ENCODE peak calls at places on chromosome 1, in seven cellular contexts. V is adrenal gland; S is H9; X is breast epithelium; B is neural progenitor cell; O is naive thymus-derived CD4-positive, alpha-beta T cell; J is pancreas. R is an unnamed sample.
A peak's percentile ranks its signal among the peaks of the same experiment; 100 is the strongest.

GRCh38 chr1:225875044-225875822 is 6.9 kb downstream of the TMEM63A start:
- DNase-seq in O (no peak), B (no peak), S (no peak), X (peak; percentile 74), V (no peak), J (peak; percentile 73), R (no peak)

GRCh38 chr1:243605604-243606003 is 244.4 kb downstream of the AKT3 start:
- DNase-seq in S (no peak), V (no peak), O (no peak), B (no peak), X (no peak), J (no peak), R (no peak)

GRCh38 chr1:110370827-110371226 is 20.0 kb downstream of the SLC16A4 start:
- DNase-seq in O (no peak), J (no peak), V (no peak), X (no peak), B (no peak), S (no peak), R (no peak)

GRCh38 chr1:173590557-173590956 is 12.3 kb downstream of the SLC9C2 start:
- DNase-seq in X (no peak), V (no peak), B (no peak), O (no peak), S (no peak), J (no peak), R (no peak)

GRCh38 chr1:187046293-187046692 is 217.5 kb downstream of the PLA2G4A start:
- DNase-seq in V (no peak), B (no peak), O (no peak), J (no peak), X (no peak), S (peak; percentile 54), R (no peak)

GRCh38 chr1:53956308-53957168 is 10.4 kb downstream of the LRRC42 start:
- DNase-seq in V (no peak), O (no peak), X (no peak), B (no peak), S (no peak), J (no peak), R (no peak)

GRCh38 chr1:230677200-230677599 is 34.9 kb downstream of the COG2 start:
- DNase-seq in X (no peak), S (no peak), B (no peak), J (no peak), V (no peak), O (no peak), R (no peak)

GRCh38 chr1:84849312-84849711 is 43.7 kb downstream of the LPAR3 start:
- DNase-seq in V (no peak), X (no peak), J (no peak), O (no peak), B (no peak), S (no peak), R (no peak)

GRCh38 chr1:167420510-167420909 is 97.8 kb downstream of the CD247 start:
- DNase-seq in O (no peak), V (no peak), X (no peak), S (no peak), J (no peak), B (no peak), R (no peak)

GRCh38 chr1:24384251-24385090 is 29.1 kb downstream of the STPG1 start:
- DNase-seq in B (no peak), J (no peak), V (no peak), X (peak; percentile 13), O (no peak), S (no peak), R (no peak)

GRCh38 chr1:171800342-171800741 is 18.9 kb downstream of the METTL13 start:
- DNase-seq in S (no peak), J (no peak), V (no peak), O (no peak), B (no peak), X (no peak), R (no peak)

GRCh38 chr1:157403203-157403602 is 149.1 kb downstream of the FCRL5 start:
- DNase-seq in V (no peak), O (no peak), X (no peak), J (no peak), B (peak; percentile 9), S (peak; percentile 78), R (no peak)

GRCh38 chr1:232416026-232416568 is 213.8 kb downstream of the SIPA1L2 start:
- DNase-seq in X (no peak), O (no peak), J (no peak), S (no peak), B (no peak), V (no peak), R (no peak)

GRCh38 chr1:241582921-241583321 is 50.7 kb downstream of the KMO start:
- DNase-seq in S (no peak), V (no peak), B (no peak), J (no peak), X (peak; percentile 91), O (no peak), R (no peak)

GRCh38 chr1:10646347-10646861 is 150.0 kb downstream of the CASZ1 start:
- DNase-seq in X (no peak), J (no peak), S (no peak), O (no peak), B (no peak), V (no peak), R (peak; percentile 69)

GRCh38 chr1:110428961-110429360 is 21.5 kb upstream of the LAMTOR5 start:
- DNase-seq in V (no peak), J (no peak), S (no peak), B (no peak), X (no peak), O (no peak), R (no peak)

GRCh38 chr1:86648255-86648654 is 56.1 kb upstream of the SH3GLB1 start:
- DNase-seq in B (no peak), J (no peak), O (no peak), V (no peak), X (no peak), S (no peak), R (no peak)

GRCh38 chr1:185073725-185074124 is 28.4 kb downstream of the RNF2 start:
- DNase-seq in O (no peak), V (no peak), X (no peak), J (no peak), B (no peak), S (no peak), R (no peak)

GRCh38 chr1:185075476-185075875 is 30.1 kb downstream of the RNF2 start:
- DNase-seq in S (no peak), O (no peak), V (no peak), B (no peak), X (no peak), J (no peak), R (no peak)

GRCh38 chr1:185074307-185074706 is 28.9 kb downstream of the RNF2 start:
- DNase-seq in O (no peak), S (no peak), V (no peak), J (no peak), X (no peak), B (no peak), R (no peak)

GRCh38 chr1:185080425-185080824 is 35.1 kb downstream of the RNF2 start:
- DNase-seq in S (no peak), B (no peak), J (no peak), V (no peak), O (no peak), X (no peak), R (no peak)

GRCh38 chr1:185077374-185077773 is 32.0 kb downstream of the RNF2 start:
- DNase-seq in O (no peak), B (no peak), V (no peak), J (no peak), S (no peak), X (no peak), R (no peak)
- H3K4me1 ChIP-seq in O (no peaks in the 10 kb centered on the region), B (no peaks in the 10 kb centered on the region), V (no peaks in the 10 kb centered on the region), J (no peaks in the 10 kb centered on the region), S (peaks cover 8% of the 10 kb centered on the region), X (no peaks in the 10 kb centered on the region), R (no peaks in the 10 kb centered on the region)

GRCh38 chr1:236161230-236161629 is 18.9 kb downstream of the GPR137B start:
- DNase-seq in V (no peak), O (no peak), J (no peak), B (no peak), S (no peak), X (no peak), R (no peak)
- H3K4me1 ChIP-seq in V (no peaks in the 10 kb centered on the region), O (no peaks in the 10 kb centered on the region), J (no peaks in the 10 kb centered on the region), B (no peaks in the 10 kb centered on the region), S (no peaks in the 10 kb centered on the region), X (no peaks in the 10 kb centered on the region), R (peaks cover 10% of the 10 kb centered on the region)

GRCh38 chr1:8472668-8473067 is 154.8 kb downstream of the SLC45A1 start:
- DNase-seq in V (no peak), S (no peak), O (peak; percentile 66), B (no peak), X (no peak), J (no peak), R (no peak)

GRCh38 chr1:8471451-8471850 is 153.5 kb downstream of the SLC45A1 start:
- DNase-seq in X (no peak), J (no peak), B (no peak), S (no peak), O (no peak), V (no peak), R (no peak)

GRCh38 chr1:8473892-8474300 is 156.0 kb downstream of the SLC45A1 start:
- DNase-seq in O (no peak), J (no peak), X (no peak), V (no peak), S (no peak), B (peak; percentile 18), R (no peak)

GRCh38 chr1:8474369-8474768 is 156.5 kb downstream of the SLC45A1 start:
- DNase-seq in B (no peak), J (no peak), X (no peak), O (no peak), S (no peak), V (no peak), R (no peak)

DNA sequence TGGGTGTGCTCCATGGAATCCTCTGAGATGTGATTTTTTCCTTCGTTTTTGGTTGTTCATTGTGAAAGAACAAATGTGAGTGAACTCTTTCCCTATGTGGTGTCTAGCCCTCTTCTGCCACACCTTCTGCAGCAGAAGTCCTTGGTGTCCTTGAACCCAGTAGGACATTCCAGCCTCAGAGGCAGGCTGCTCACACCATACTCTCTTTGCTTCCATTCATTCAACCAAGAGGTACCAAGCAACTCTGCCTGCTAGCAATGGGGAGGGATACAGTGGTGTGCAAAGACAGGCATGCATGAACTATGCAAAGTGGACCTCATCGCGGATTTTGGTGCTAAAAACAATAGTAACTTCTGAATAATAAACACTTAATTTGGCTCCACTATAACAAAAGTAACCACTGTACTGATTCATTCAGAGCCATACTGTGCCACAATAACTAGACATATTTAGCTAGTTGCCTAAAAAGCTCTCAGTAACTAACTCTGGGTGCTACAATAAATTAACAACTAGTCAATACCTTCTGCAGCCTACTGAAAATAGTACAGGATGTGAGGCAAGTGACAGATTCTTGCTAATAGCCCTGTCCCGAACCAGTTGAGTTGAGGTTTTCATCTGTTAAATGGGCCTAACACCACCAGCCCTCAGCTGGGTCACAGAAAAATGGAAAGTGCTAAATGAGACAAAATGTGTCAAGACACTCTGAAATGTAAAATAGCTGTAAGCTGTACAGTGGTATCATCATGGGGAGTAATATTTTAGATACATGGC is 155.4 kb downstream of the SLC45A1 start:
- DNase-seq in S (no peak), J (no peak), B (no peak), O (no peak), X (no peak), V (no peak), R (no peak)
- H3K4me1 ChIP-seq in S (peaks cover 7% of the 10 kb centered on the region), J (peaks cover 7% of the 10 kb centered on the region), B (peaks cover 36% of the 10 kb centered on the region), O (peaks cover 17% of the 10 kb centered on the region), X (no peaks in the 10 kb centered on the region), V (peaks cover 10% of the 10 kb centered on the region), R (no peaks in the 10 kb centered on the region)

GRCh38 chr1:94325379-94326302 is 88.3 kb upstream of the ARHGAP29 start:
- DNase-seq in O (no peak), B (no peak), V (no peak), X (peak; percentile 70), J (no peak), S (no peak), R (peak; percentile 59)
- H3K4me1 ChIP-seq in O (no peaks in the 10 kb centered on the region), B (peaks cover 34% of the 10 kb centered on the region), V (no peaks in the 10 kb centered on the region), X (no peaks in the 10 kb centered on the region), J (peaks cover 6% of the 10 kb centered on the region), S (peaks cover 13% of the 10 kb centered on the region), R (peaks cover 74% of the 10 kb centered on the region)

GRCh38 chr1:66400660-66401059 is 133.3 kb upstream of the SGIP1 start:
- DNase-seq in O (no peak), X (no peak), V (no peak), B (no peak), J (no peak), S (no peak), R (no peak)
- H3K4me1 ChIP-seq in O (no peaks in the 10 kb centered on the region), X (no peaks in the 10 kb centered on the region), V (no peaks in the 10 kb centered on the region), B (no peaks in the 10 kb centered on the region), J (no peaks in the 10 kb centered on the region), S (no peaks in the 10 kb centered on the region), R (peaks cover 27% of the 10 kb centered on the region)

R was measured in heart right ventricle.